ENCODE peak calls at places on chromosomes 7 and 10, in eight cellular contexts. One of them, this sample, is unnamed.

GRCh38 chr10:77041636-77042258 is 595.9 kb downstream of the KCNMA1 start:
- DNase-seq in AG04450: no peak
- DNase-seq in upper lobe of right lung: no peak
- DNase-seq in DND-41: peak
- DNase-seq in ovary: no peak
- DNase-seq in transverse colon: no peak
- DNase-seq in CD4-positive, CD25-positive, alpha-beta regulatory T cell: no peak
- DNase-seq in mesendoderm: peak
- DNase-seq in this sample: peak

GRCh38 chr10:110425684-110426293 is 71.9 kb upstream of the DUSP5 start:
- DNase-seq in AG04450: peak
- DNase-seq in upper lobe of right lung: no peak
- DNase-seq in DND-41: no peak
- DNase-seq in ovary: no peak
- DNase-seq in transverse colon: no peak
- DNase-seq in CD4-positive, CD25-positive, alpha-beta regulatory T cell: no peak
- DNase-seq in mesendoderm: peak
- DNase-seq in this sample: no peak

GRCh38 chr7:29839302-29839701 is 33.0 kb downstream of the WIPF3 start:
- DNase-seq in AG04450: peak
- DNase-seq in upper lobe of right lung: no peak
- DNase-seq in DND-41: no peak
- DNase-seq in ovary: peak
- DNase-seq in transverse colon: peak
- DNase-seq in CD4-positive, CD25-positive, alpha-beta regulatory T cell: no peak
- DNase-seq in mesendoderm: peak
- DNase-seq in this sample: peak

GRCh38 chr10:80167471-80167870 is 34.9 kb downstream of the PLAC9 start:
- DNase-seq in AG04450: no peak
- DNase-seq in upper lobe of right lung: peak
- DNase-seq in DND-41: no peak
- DNase-seq in ovary: no peak
- DNase-seq in transverse colon: no peak
- DNase-seq in CD4-positive, CD25-positive, alpha-beta regulatory T cell: no peak
- DNase-seq in mesendoderm: no peak
- DNase-seq in this sample: no peak

GRCh38 chr7:157851501-157852067 is 514.8 kb downstream of the DNAJB6 start:
- DNase-seq in AG04450: no peak
- DNase-seq in upper lobe of right lung: peak
- DNase-seq in DND-41: peak
- DNase-seq in ovary: no peak
- DNase-seq in transverse colon: peak
- DNase-seq in CD4-positive, CD25-positive, alpha-beta regulatory T cell: peak
- DNase-seq in mesendoderm: peak
- DNase-seq in this sample: peak

GRCh38 chr10:124686707-124687376 is 57.3 kb downstream of the FAM53B start:
- DNase-seq in AG04450: no peak
- DNase-seq in upper lobe of right lung: no peak
- DNase-seq in DND-41: no peak
- DNase-seq in ovary: no peak
- DNase-seq in transverse colon: peak
- DNase-seq in CD4-positive, CD25-positive, alpha-beta regulatory T cell: no peak
- DNase-seq in mesendoderm: no peak
- DNase-seq in this sample: peak

GRCh38 chr7:88072715-88073055 is 138.6 kb downstream of the ADAM22 start:
- DNase-seq in AG04450: no peak
- DNase-seq in upper lobe of right lung: no peak
- DNase-seq in DND-41: no peak
- DNase-seq in ovary: no peak
- DNase-seq in transverse colon: no peak
- DNase-seq in CD4-positive, CD25-positive, alpha-beta regulatory T cell: no peak
- DNase-seq in mesendoderm: no peak
- DNase-seq in this sample: no peak

GRCh38 chr10:132148261-132149251 is 38.2 kb upstream of the DPYSL4 start:
- DNase-seq in AG04450: no peak
- DNase-seq in upper lobe of right lung: peak
- DNase-seq in DND-41: no peak
- DNase-seq in ovary: no peak
- DNase-seq in transverse colon: no peak
- DNase-seq in CD4-positive, CD25-positive, alpha-beta regulatory T cell: no peak
- DNase-seq in mesendoderm: no peak
- DNase-seq in this sample: no peak

GRCh38 chr10:29957887-29958330 is 101.5 kb downstream of the JCAD start:
- DNase-seq in AG04450: no peak
- DNase-seq in upper lobe of right lung: no peak
- DNase-seq in DND-41: no peak
- DNase-seq in ovary: peak
- DNase-seq in transverse colon: no peak
- DNase-seq in CD4-positive, CD25-positive, alpha-beta regulatory T cell: no peak
- DNase-seq in mesendoderm: no peak
- DNase-seq in this sample: peak

GRCh38 chr10:68598978-68599753 is 39.0 kb downstream of the TET1 start:
- DNase-seq in AG04450: peak
- DNase-seq in upper lobe of right lung: no peak
- DNase-seq in DND-41: no peak
- DNase-seq in ovary: peak
- DNase-seq in transverse colon: peak
- DNase-seq in CD4-positive, CD25-positive, alpha-beta regulatory T cell: no peak
- DNase-seq in mesendoderm: peak
- DNase-seq in this sample: peak

GRCh38 chr10:43966571-43966965 is 317.9 kb upstream of the ZNF32 start:
- DNase-seq in AG04450: no peak
- DNase-seq in upper lobe of right lung: peak
- DNase-seq in DND-41: no peak
- DNase-seq in ovary: no peak
- DNase-seq in transverse colon: no peak
- DNase-seq in CD4-positive, CD25-positive, alpha-beta regulatory T cell: no peak
- DNase-seq in mesendoderm: no peak
- DNase-seq in this sample: no peak

GRCh38 chr10:43964486-43964885 is 315.8 kb upstream of the ZNF32 start:
- DNase-seq in AG04450: no peak
- DNase-seq in upper lobe of right lung: no peak
- DNase-seq in DND-41: no peak
- DNase-seq in ovary: no peak
- DNase-seq in transverse colon: no peak
- DNase-seq in CD4-positive, CD25-positive, alpha-beta regulatory T cell: no peak
- DNase-seq in mesendoderm: no peak
- DNase-seq in this sample: no peak

GRCh38 chr10:43963793-43964425 is 315.2 kb upstream of the ZNF32 start:
- DNase-seq in AG04450: no peak
- DNase-seq in upper lobe of right lung: peak
- DNase-seq in DND-41: no peak
- DNase-seq in ovary: no peak
- DNase-seq in transverse colon: no peak
- DNase-seq in CD4-positive, CD25-positive, alpha-beta regulatory T cell: no peak
- DNase-seq in mesendoderm: no peak
- DNase-seq in this sample: no peak

GRCh38 chr10:43965918-43966570 is 317.4 kb upstream of the ZNF32 start:
- DNase-seq in AG04450: no peak
- DNase-seq in upper lobe of right lung: no peak
- DNase-seq in DND-41: no peak
- DNase-seq in ovary: no peak
- DNase-seq in transverse colon: no peak
- DNase-seq in CD4-positive, CD25-positive, alpha-beta regulatory T cell: no peak
- DNase-seq in mesendoderm: no peak
- DNase-seq in this sample: no peak

DNA sequence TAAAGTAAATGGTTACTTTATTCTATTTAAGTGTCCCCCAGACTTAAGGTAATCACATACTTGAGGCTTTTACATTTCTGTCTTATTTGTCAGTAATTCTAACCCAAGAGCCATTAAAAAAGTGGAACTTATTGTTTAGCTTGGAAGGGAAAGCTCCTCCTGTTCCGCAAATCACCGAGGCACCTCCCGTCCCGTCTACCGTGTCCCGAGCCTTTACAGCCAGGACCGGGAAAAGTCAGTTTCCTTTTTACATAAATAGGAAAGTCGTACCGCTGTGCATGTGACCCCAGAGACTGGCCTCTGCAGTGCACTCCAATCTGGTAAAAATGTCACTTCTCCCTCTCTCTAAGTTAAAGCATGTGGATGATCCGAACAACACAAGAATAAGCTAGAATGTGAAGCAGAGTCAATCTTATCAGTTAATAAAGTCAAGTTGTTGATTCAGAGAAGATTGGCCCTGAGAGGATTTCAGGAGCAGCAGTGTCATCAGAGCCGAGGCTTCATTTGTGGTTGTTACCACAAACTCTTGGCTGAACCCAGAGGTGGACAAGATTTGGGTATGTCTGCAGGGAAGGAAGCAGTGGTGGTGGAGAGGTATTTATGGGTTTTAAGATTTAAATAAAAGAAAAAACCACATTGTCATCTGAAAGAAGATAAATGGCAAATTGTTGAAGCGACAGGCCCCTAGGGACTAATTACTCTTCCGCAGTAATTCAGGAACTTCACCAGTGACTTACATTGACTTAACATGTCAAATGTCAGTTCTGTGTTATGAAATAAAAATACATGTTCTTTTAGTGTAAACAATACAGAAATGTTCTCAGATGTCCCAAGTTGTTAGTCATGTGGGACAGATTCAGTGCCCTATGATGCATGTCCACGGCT is 316.6 kb upstream of the ZNF32 start:
- DNase-seq in AG04450: no peak
- DNase-seq in upper lobe of right lung: peak
- DNase-seq in DND-41: no peak
- DNase-seq in ovary: no peak
- DNase-seq in transverse colon: no peak
- DNase-seq in CD4-positive, CD25-positive, alpha-beta regulatory T cell: no peak
- DNase-seq in mesendoderm: peak
- DNase-seq in this sample: no peak
- H3K27ac ChIP-seq in AG04450: no peak
- H3K27ac ChIP-seq in upper lobe of right lung: no peak
- H3K27ac ChIP-seq in DND-41: no peak
- H3K27ac ChIP-seq in ovary: no peak
- H3K27ac ChIP-seq in transverse colon: peak
- H3K27ac ChIP-seq in CD4-positive, CD25-positive, alpha-beta regulatory T cell: no peak
- H3K27ac ChIP-seq in mesendoderm: no peak
- H3K27ac ChIP-seq in this sample: no peak

DNA sequence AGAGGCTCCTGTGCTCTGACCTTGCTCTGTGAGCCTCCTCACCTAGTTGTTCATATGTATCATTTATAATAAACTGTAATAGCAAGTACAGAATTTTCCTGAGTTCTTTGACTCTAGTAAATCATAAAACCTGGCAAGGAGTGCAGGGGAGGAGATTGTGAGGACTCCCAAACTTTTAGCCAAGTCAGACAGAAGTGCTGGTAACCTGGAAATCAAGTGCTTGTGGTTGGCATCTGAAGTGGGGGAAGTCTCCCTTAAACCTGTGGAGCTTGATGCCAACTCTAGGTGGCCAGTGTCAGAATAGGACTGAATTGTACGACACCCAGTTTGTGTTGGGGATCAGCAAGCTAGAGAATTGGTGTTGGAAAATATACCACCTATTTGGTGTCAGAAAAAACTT is 206.3 kb upstream of the GRB10 start:
- DNase-seq in AG04450: no peak
- DNase-seq in upper lobe of right lung: no peak
- DNase-seq in DND-41: no peak
- DNase-seq in ovary: no peak
- DNase-seq in transverse colon: no peak
- DNase-seq in CD4-positive, CD25-positive, alpha-beta regulatory T cell: no peak
- DNase-seq in mesendoderm: no peak
- DNase-seq in this sample: no peak
- H3K27ac ChIP-seq in AG04450: no peak
- H3K27ac ChIP-seq in upper lobe of right lung: no peak
- H3K27ac ChIP-seq in DND-41: no peak
- H3K27ac ChIP-seq in ovary: no peak
- H3K27ac ChIP-seq in transverse colon: no peak
- H3K27ac ChIP-seq in CD4-positive, CD25-positive, alpha-beta regulatory T cell: no peak
- H3K27ac ChIP-seq in mesendoderm: no peak
- H3K27ac ChIP-seq in this sample: no peak

DNA sequence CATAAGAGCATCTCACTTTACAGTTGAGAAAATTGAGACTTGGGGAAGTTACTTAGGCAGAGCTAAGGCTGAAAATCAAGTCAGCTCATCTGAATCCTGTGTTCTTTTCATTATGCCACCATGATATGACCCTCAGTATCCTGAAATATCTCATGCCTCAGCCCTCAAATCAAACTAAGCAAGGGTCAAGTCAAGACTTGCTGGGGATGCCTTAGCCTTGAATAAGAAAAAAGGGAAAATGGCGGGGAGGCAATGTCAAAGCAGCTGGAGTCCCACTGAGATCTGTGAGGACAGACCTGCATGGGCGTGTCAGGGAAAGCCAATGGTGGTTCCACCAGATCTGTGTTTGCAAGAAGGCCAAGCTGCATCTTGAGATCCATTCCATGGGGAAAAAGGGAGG is 91.0 kb upstream of the CACUL1 start:
- DNase-seq in AG04450: no peak
- DNase-seq in upper lobe of right lung: no peak
- DNase-seq in DND-41: no peak
- DNase-seq in ovary: no peak
- DNase-seq in transverse colon: no peak
- DNase-seq in CD4-positive, CD25-positive, alpha-beta regulatory T cell: no peak
- DNase-seq in mesendoderm: no peak
- DNase-seq in this sample: no peak
- H3K27ac ChIP-seq in AG04450: no peak
- H3K27ac ChIP-seq in upper lobe of right lung: no peak
- H3K27ac ChIP-seq in DND-41: no peak
- H3K27ac ChIP-seq in ovary: no peak
- H3K27ac ChIP-seq in transverse colon: no peak
- H3K27ac ChIP-seq in CD4-positive, CD25-positive, alpha-beta regulatory T cell: no peak
- H3K27ac ChIP-seq in mesendoderm: no peak
- H3K27ac ChIP-seq in this sample: no peak

GRCh38 chr7:1123721-1124120 is 35.8 kb downstream of the GPER1 start:
- DNase-seq in AG04450: peak
- DNase-seq in upper lobe of right lung: peak
- DNase-seq in DND-41: no peak
- DNase-seq in ovary: peak
- DNase-seq in transverse colon: peak
- DNase-seq in CD4-positive, CD25-positive, alpha-beta regulatory T cell: no peak
- DNase-seq in mesendoderm: peak
- DNase-seq in this sample: peak

GRCh38 chr7:1124164-1124563 is 35.8 kb downstream of the ZFAND2A start:
- DNase-seq in AG04450: no peak
- DNase-seq in upper lobe of right lung: peak
- DNase-seq in DND-41: no peak
- DNase-seq in ovary: peak
- DNase-seq in transverse colon: no peak
- DNase-seq in CD4-positive, CD25-positive, alpha-beta regulatory T cell: no peak
- DNase-seq in mesendoderm: no peak
- DNase-seq in this sample: no peak

GRCh38 chr7:1127001-1127400 is 33.0 kb downstream of the ZFAND2A start:
- DNase-seq in AG04450: no peak
- DNase-seq in upper lobe of right lung: peak
- DNase-seq in DND-41: no peak
- DNase-seq in ovary: no peak
- DNase-seq in transverse colon: no peak
- DNase-seq in CD4-positive, CD25-positive, alpha-beta regulatory T cell: no peak
- DNase-seq in mesendoderm: no peak
- DNase-seq in this sample: no peak

GRCh38 chr7:1125603-1125969 is 34.4 kb downstream of the ZFAND2A start:
- DNase-seq in AG04450: no peak
- DNase-seq in upper lobe of right lung: peak
- DNase-seq in DND-41: no peak
- DNase-seq in ovary: no peak
- DNase-seq in transverse colon: no peak
- DNase-seq in CD4-positive, CD25-positive, alpha-beta regulatory T cell: no peak
- DNase-seq in mesendoderm: no peak
- DNase-seq in this sample: no peak

GRCh38 chr7:1124816-1125602 is 35.0 kb downstream of the ZFAND2A start:
- DNase-seq in AG04450: no peak
- DNase-seq in upper lobe of right lung: peak
- DNase-seq in DND-41: no peak
- DNase-seq in ovary: peak
- DNase-seq in transverse colon: no peak
- DNase-seq in CD4-positive, CD25-positive, alpha-beta regulatory T cell: no peak
- DNase-seq in mesendoderm: no peak
- DNase-seq in this sample: peak
- H3K27ac ChIP-seq in AG04450: no peak
- H3K27ac ChIP-seq in upper lobe of right lung: no peak
- H3K27ac ChIP-seq in DND-41: no peak
- H3K27ac ChIP-seq in ovary: no peak
- H3K27ac ChIP-seq in transverse colon: no peak
- H3K27ac ChIP-seq in CD4-positive, CD25-positive, alpha-beta regulatory T cell: no peak
- H3K27ac ChIP-seq in mesendoderm: no peak
- H3K27ac ChIP-seq in this sample: no peak